ENCODE peak calls at places on chromosomes 6 and 20, in four cellular contexts. I is left lung, T is pancreas, J is Caco-2. R is an unnamed sample.

GRCh38 chr6:89489078-89489477 is 56.1 kb downstream of the ANKRD6 start:
- DNase-seq in J (no peak), I (no peak), T (no peak), R (no peak)

GRCh38 chr6:42698217-42698616 is 24.2 kb downstream of the PRPH2 start:
- DNase-seq in J (no peak), T (no peak), I (no peak), R (no peak)

GRCh38 chr20:32535316-32535952 is 49.7 kb downstream of the NOL4L start:
- DNase-seq in J (no peak), T (no peak), I (no peak), R (no peak)

GRCh38 chr6:128208078-128208477 is 307.2 kb upstream of the THEMIS start:
- DNase-seq in J (no peak), I (no peak), T (no peak), R (no peak)

GRCh38 chr20:3786665-3787639 is at the start of gene CENPB:
- DNase-seq in I (peak; percentile 88), J (peak; percentile 98), T (peak; percentile 97), R (peak; percentile 82)

GRCh38 chr6:73854998-73855718 is 159.2 kb downstream of the CD109 start:
- DNase-seq in I (no peak), J (peak; percentile 66), T (no peak), R (peak; percentile 39)

GRCh38 chr20:25252686-25253421 is 5.0 kb downstream of the PYGB start:
- DNase-seq in T (no peak), J (no peak), I (no peak), R (peak; percentile 86)

GRCh38 chr6:3869632-3870527 is 20.7 kb downstream of the FAM50B start:
- DNase-seq in I (no peak), J (peak; percentile 84), T (no peak), R (no peak)

GRCh38 chr6:84791233-84791632 is 26.8 kb upstream of the TBX18 start:
- DNase-seq in T (no peak), I (no peak), J (no peak), R (no peak)

GRCh38 chr6:151291145-151292055 is 51.6 kb downstream of the AKAP12 start:
- DNase-seq in I (no peak), T (no peak), J (no peak), R (no peak)

GRCh38 chr6:14984454-14984853 is 261.4 kb upstream of the JARID2 start:
- DNase-seq in T (no peak), I (peak; percentile 47), J (peak; percentile 19), R (no peak)

GRCh38 chr6:8825726-8826125 is 390.4 kb upstream of the SLC35B3 start:
- DNase-seq in J (no peak), I (no peak), T (no peak), R (no peak)

GRCh38 chr20:21396045-21396893 is 1.1 kb downstream of the NKX2-4 start:
- DNase-seq in I (no peak), J (no peak), T (peak; percentile 61), R (no peak)

GRCh38 chr6:85678602-85679444 is 36.1 kb upstream of the SYNCRIP start:
- DNase-seq in J (peak; percentile 97), T (peak; percentile 96), I (peak; percentile 98), R (peak; percentile 96)

GRCh38 chr6:47780510-47781356 is 1.1 kb upstream of the OPN5 start:
- DNase-seq in I (no peak), T (no peak), J (peak; percentile 55), R (peak; percentile 57)

GRCh38 chr6:113856011-113856551 is 1.1 kb upstream of the MARCKS start:
- DNase-seq in J (peak; percentile 35), T (peak; percentile 63), I (no peak), R (no peak)

GRCh38 chr20:25867776-25868649 is 171.4 kb upstream of the ZNF337 start:
- DNase-seq in J (no peak), I (peak; percentile 67), T (peak; percentile 89), R (peak; percentile 74)

GRCh38 chr6:90375681-90376439 is 79.2 kb upstream of the BACH2 start:
- DNase-seq in J (no peak), T (no peak), I (peak; percentile 35), R (no peak)

GRCh38 chr20:37850724-37851123 is 52.2 kb upstream of the VSTM2L start:
- DNase-seq in J (no peak), T (no peak), I (no peak), R (no peak)

GRCh38 chr20:40687384-40688128 is 1.5 kb downstream of the MAFB start:
- DNase-seq in T (peak; percentile 84), I (peak; percentile 87), J (peak; percentile 57), R (no peak)

GRCh38 chr20:46572181-46572580 is 21.7 kb upstream of the OCSTAMP start:
- DNase-seq in T (peak; percentile 61), I (no peak), J (no peak), R (no peak)

GRCh38 chr6:11083491-11083890 is 10.1 kb upstream of the SMIM13 start:
- DNase-seq in J (no peak), I (no peak), T (no peak), R (no peak)

DNA sequence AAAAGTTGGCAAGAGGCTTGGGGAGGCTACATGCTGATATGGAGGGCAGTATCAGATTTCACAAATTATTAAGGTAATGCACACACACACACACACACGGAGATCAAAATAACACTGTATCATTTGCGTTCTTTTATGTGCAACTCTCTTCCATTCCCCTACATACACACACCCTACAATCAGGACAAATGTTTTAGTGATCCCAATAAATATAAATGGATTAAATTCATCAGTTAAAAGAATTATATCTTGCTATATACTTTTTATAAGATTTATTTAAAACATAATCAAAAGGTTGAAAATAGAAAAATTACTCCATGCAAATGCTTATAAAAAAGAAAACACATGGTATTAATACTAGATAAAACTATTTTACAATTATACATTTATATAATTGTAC is 25.9 kb downstream of the TMX4 start:
- DNase-seq in T (no peak), I (no peak), J (no peak), R (no peak)
- H3K9me3 ChIP-seq in T (no peaks in the 10 kb centered on the region), I (no peaks in the 10 kb centered on the region), J (no peaks in the 10 kb centered on the region), R (no peaks in the 10 kb centered on the region)

DNA sequence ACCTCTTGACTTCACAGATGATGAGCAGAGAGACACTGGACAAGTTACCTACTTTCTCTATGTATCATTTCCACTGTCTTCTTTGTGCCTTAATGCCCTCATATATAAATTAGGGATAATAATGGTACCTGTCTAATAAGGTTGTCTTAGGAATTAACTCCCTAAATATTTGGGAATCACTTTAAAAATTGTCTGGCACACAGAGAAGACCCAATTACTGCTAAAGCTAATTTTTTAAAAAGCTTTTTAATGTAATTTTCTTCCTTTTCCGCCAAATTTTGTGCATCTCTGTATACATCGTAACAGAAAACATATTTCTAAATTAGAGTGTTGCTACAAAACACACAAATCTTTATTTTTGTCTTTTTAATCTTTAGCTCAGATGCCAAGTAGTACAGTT is 816.8 kb upstream of the ADGRB3 start:
- DNase-seq in I (no peak), J (no peak), T (no peak), R (no peak)
- H3K9me3 ChIP-seq in I (no peaks in the 10 kb centered on the region), J (peaks cover 8% of the 10 kb centered on the region), T (no peaks in the 10 kb centered on the region), R (no peaks in the 10 kb centered on the region)

DNA sequence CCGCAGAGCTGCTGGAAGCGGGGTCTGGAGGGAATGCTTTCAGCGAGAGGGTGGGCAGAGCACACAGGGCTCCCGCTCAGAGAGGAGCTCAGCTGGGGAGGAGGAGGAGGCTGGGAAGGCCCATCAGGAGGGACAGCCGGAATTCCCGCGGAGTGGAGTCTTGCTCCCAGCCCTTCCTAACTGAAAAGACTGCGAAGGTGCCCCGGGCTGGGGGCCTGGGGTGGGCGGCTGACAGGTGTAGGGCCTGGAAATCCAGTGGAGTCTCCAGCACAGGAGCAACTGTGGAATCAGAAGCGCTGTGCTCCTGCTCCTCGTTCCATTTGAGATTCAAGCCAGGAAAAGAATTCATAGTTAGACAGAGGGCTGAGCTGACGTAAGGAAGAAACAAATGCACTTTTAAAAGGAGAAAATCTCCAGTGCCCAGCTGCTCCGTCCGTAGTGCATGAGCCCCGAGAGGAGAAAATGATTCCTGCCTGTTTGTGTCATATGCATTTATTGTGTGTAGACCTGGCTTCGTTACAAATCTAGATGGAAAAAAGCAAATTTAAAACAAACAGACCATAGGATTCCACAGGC is 197.6 kb downstream of the SMOC2 start:
- DNase-seq in I (no peak), J (no peak), T (no peak), R (no peak)
- H3K9me3 ChIP-seq in I (no peaks in the 10 kb centered on the region), J (peaks cover 4% of the 10 kb centered on the region), T (no peaks in the 10 kb centered on the region), R (no peaks in the 10 kb centered on the region)

DNA sequence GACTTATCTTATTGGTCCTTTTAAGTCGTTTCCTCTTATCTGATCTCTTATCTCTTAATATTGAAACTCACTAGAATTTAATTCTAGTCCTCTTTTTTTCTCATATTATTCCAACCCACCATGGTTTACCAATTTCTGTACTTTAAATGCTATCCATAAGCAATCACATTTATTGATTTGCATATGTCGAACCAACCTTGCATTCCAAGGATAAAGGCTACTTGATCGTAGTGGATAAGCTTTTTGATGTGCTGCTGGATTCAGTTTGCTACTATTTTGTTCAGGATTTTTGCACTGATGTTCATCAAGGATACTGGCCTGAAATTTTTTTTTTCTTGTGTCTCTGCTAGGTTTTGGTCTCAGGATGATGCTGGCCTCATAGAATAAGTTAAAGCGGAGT is 7.7 kb downstream of the DEFB125 start:
- DNase-seq in J (no peak), T (no peak), I (no peak), R (no peak)
- H3K9me3 ChIP-seq in J (peaks cover 15% of the 10 kb centered on the region), T (no peaks in the 10 kb centered on the region), I (no peaks in the 10 kb centered on the region), R (peaks cover 3% of the 10 kb centered on the region)

GRCh38 chr20:18984238-18985200 is 170.9 kb downstream of the SCP2D1 start:
- DNase-seq in I (no peak), T (no peak), J (no peak), R (no peak)
- H3K9me3 ChIP-seq in I (no peaks in the 10 kb centered on the region), T (no peaks in the 10 kb centered on the region), J (no peaks in the 10 kb centered on the region), R (no peaks in the 10 kb centered on the region)

GRCh38 chr6:9851541-9852380 is 563.1 kb downstream of the TFAP2A start:
- DNase-seq in J (peak; percentile 36), T (no peak), I (no peak), R (no peak)
- H3K9me3 ChIP-seq in J (peaks cover 17% of the 10 kb centered on the region), T (no peaks in the 10 kb centered on the region), I (no peaks in the 10 kb centered on the region), R (no peaks in the 10 kb centered on the region)

DNA sequence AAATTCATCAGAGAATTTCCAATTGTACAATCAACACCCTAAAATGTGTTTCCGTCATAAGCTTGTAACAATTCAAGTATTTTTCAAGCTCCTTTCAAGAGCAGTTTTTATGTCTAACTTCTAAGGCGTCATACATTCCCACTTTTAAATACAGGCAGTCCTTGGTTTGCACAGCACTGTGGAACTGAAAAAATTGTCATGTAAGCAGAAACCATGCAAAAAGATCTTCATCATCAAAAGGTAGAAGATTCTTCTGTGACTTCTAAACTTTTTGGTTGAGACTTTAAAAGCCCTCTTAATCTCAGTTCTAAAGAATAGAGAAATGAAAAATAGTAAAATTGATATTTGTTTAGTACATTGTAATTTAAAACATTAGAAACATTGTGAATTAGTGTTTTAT is 315.6 kb downstream of the TPBG start:
- DNase-seq in I (no peak), T (no peak), J (no peak), R (no peak)
- H3K9me3 ChIP-seq in I (no peaks in the 10 kb centered on the region), T (no peaks in the 10 kb centered on the region), J (peaks cover 5% of the 10 kb centered on the region), R (no peaks in the 10 kb centered on the region)

GRCh38 chr20:55584307-55584706 is 421.0 kb downstream of the CBLN4 start:
- DNase-seq in T (no peak), J (no peak), I (no peak), R (no peak)
- H3K9me3 ChIP-seq in T (no peaks in the 10 kb centered on the region), J (no peaks in the 10 kb centered on the region), I (no peaks in the 10 kb centered on the region), R (no peaks in the 10 kb centered on the region)

GRCh38 chr6:51626391-51626790 is 461.0 kb downstream of the PKHD1 start:
- DNase-seq in T (no peak), I (no peak), J (no peak), R (no peak)
- H3K9me3 ChIP-seq in T (no peaks in the 10 kb centered on the region), I (no peaks in the 10 kb centered on the region), J (no peaks in the 10 kb centered on the region), R (no peaks in the 10 kb centered on the region)